ENCODE peak calls at places on chromosome 1, in ten cellular contexts. G is tibial nerve, Y is PC-3, A is left ventricle myocardium inferior, F is left lung, H is colonic mucosa, E is breast epithelium, N is uterus, T is HepG2, C is ascending aorta. B is an unnamed sample.

GRCh38 chr1:24321150-24321549 is 2.0 kb downstream of the GRHL3 start:
- DNase-seq in N (no peak), T (no peak), Y (no peak), E (no peak), F (no peak), H (no peak), C (no peak), G (no peak), A (no peak), B (no peak)

GRCh38 chr1:178362784-178363183 is 134.0 kb downstream of the CLEC20A start:
- DNase-seq in G (no peak), Y (no peak), E (no peak), N (no peak), H (no peak), C (no peak), T (no peak), F (no peak), A (no peak), B (no peak)

GRCh38 chr1:30034627-30035521 is 688.5 kb downstream of the MATN1 start:
- DNase-seq in A (no peak), G (no peak), C (peak; percentile 39), T (no peak), F (no peak), Y (peak; percentile 45), E (no peak), N (no peak), H (peak; percentile 18), B (no peak)

GRCh38 chr1:229111703-229112319 is 159.1 kb upstream of the RAB4A start:
- DNase-seq in G (no peak), E (no peak), Y (no peak), A (no peak), C (no peak), H (no peak), T (peak; percentile 41), F (no peak), N (no peak), B (no peak)

GRCh38 chr1:18337757-18338156 is 143.0 kb upstream of the KLHDC7A start:
- DNase-seq in C (no peak), N (no peak), A (no peak), F (no peak), G (no peak), E (no peak), Y (no peak), H (no peak), T (no peak), B (no peak)

GRCh38 chr1:28577052-28577678 is 14.9 kb upstream of the RAB42 start:
- DNase-seq in C (no peak), A (no peak), N (no peak), Y (no peak), F (no peak), H (no peak), T (peak; percentile 25), E (no peak), G (no peak), B (no peak)

GRCh38 chr1:29417971-29418370 is 181.6 kb downstream of the PTPRU start:
- DNase-seq in H (no peak), N (no peak), F (no peak), E (no peak), C (no peak), T (no peak), G (no peak), Y (no peak), A (no peak), B (no peak)

GRCh38 chr1:95116666-95117206 is 419 bp upstream of the TLCD4 start:
- DNase-seq in A (peak; percentile 52), Y (peak; percentile 83), E (peak; percentile 38), C (peak; percentile 79), T (peak; percentile 77), G (no peak), H (peak; percentile 85), N (peak; percentile 64), F (peak; percentile 49), B (no peak)

GRCh38 chr1:199279872-199280649 is 641.2 kb downstream of the PTPRC start:
- DNase-seq in N (no peak), C (no peak), H (no peak), G (no peak), T (no peak), Y (no peak), F (no peak), E (no peak), A (no peak), B (no peak)

GRCh38 chr1:15617874-15618684 is 821 bp downstream of the DDI2 start:
- DNase-seq in C (no peak), T (peak; percentile 74), A (peak; percentile 32), F (no peak), N (no peak), G (no peak), E (peak; percentile 43), Y (peak; percentile 75), H (peak; percentile 57), B (no peak)

GRCh38 chr1:156006666-156007376 is 13.9 kb downstream of the SSR2 start:
- DNase-seq in C (no peak), G (no peak), F (no peak), E (peak; percentile 65), H (no peak), T (no peak), N (no peak), Y (peak; percentile 58), A (no peak), B (no peak)

GRCh38 chr1:156004843-156005593 is 15.7 kb downstream of the SSR2 start:
- DNase-seq in H (peak; percentile 84), E (peak; percentile 48), Y (no peak), F (no peak), T (no peak), N (no peak), C (no peak), A (no peak), G (no peak), B (no peak)

GRCh38 chr1:156001021-156001681 is 19.6 kb downstream of the SSR2 start:
- DNase-seq in E (no peak), G (no peak), Y (no peak), T (peak; percentile 80), F (no peak), N (no peak), A (no peak), C (no peak), H (peak; percentile 40), B (no peak)

GRCh38 chr1:156002182-156002911 is 18.4 kb downstream of the SSR2 start:
- DNase-seq in H (peak; percentile 72), Y (no peak), N (no peak), G (no peak), F (no peak), A (no peak), C (no peak), T (no peak), E (no peak), B (no peak)

GRCh38 chr1:156001682-156002171 is 19.0 kb downstream of the SSR2 start:
- DNase-seq in N (no peak), T (no peak), Y (no peak), F (no peak), E (no peak), C (no peak), H (peak; percentile 62), G (no peak), A (no peak), B (no peak)
- H3K27ac ChIP-seq in N (no peak overlapping the region), T (peak overlapping the region; percentile 48), Y (no peak overlapping the region), F (peak overlapping the region; percentile 29), E (peak overlapping the region; percentile 54), C (no peak overlapping the region), H (peak overlapping the region; percentile 81), G (no peak overlapping the region), A (no peak overlapping the region), B (no peak overlapping the region)

DNA sequence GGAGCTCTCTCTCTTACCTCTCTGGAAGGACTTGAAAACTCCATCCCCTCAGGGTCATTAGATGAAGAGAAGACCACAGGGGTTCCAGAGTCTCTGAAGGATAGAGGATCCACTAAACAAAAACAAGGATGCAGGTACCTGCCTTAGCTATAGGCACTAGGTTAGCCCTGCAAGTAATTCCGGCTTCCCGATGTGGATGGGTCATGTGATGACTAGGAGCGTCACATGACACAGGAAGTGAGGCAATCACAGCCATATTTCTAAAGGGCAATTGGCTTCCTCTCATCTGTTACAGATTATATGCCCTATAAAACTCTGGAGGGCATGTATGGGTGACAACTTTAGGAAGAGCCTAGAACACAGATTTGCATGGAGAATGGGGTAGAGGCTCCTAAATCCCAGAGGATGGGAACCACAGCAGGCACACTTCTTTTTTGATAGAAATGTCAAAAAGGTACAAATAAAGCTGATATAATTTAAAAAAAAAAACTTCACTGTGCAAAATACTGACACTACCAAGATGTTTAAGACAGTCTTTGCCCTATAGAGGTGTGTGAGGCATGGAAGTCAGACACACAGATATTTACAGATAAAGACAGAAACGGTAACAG is 14.1 kb downstream of the ENTREP3 start:
- DNase-seq in G (peak; percentile 65), E (peak; percentile 74), T (peak; percentile 80), C (peak; percentile 87), Y (peak; percentile 89), H (peak; percentile 90), N (peak; percentile 80), F (no peak), A (peak; percentile 41), B (peak; percentile 59)
- H3K4me3 ChIP-seq in G (no peak overlapping the region), E (peak overlapping the region; percentile 63), T (peak overlapping the region; percentile 48), C (peak overlapping the region; percentile 54), Y (peak overlapping the region; percentile 47), H (peak overlapping the region; percentile 34), N (peak overlapping the region; percentile 33), F (peak overlapping the region; percentile 49), A (peak overlapping the region; percentile 63), B (peak overlapping the region; percentile 61)

DNA sequence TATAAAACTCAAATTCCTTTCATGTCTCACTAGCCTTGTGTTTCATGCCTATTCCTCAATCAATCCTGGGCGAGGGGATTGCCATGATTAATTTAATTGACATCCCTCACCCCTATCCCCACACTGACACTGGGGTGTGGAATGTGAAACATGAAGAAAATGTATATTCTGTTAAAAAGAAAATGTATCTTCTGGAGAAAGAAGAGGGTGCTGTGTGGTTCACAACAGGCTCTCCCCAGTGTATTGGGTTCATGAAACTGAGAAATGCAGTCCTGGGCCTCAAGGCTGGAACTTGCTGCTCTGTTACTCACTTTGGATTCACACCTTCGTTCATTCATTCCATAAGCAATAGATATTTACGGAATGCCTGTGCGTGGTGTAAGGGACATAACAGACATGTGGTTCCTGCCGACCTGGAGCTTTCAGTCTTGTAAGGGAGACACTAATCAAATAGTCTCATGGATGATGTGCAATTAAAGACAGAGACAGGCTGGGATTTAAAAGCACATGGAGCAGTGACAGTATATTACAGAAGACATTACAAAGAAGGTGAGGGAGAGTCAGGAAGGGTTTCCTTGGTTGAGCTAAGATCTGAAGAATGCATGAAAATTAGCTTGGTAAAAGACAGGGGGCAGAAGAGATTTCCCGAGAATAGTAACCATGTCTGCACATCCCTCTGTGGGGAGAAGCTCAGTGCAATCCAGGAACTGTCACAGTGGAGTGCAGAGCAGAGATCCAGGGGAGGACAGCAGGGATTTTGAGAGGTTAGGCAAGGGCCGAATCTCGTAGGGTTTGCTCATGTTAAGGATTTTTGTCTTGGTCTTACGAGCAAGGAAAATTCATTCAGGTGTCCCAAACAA is 32.2 kb downstream of the SERTAD4 start:
- DNase-seq in F (no peak), N (no peak), Y (no peak), H (no peak), G (no peak), A (no peak), C (no peak), E (no peak), T (no peak), B (no peak)
- TF ChIP-seq CTCF in F (no peak), N (no peak), Y (peak; percentile 41), H (no peak), G (no peak), A (peak; percentile 29), C (peak; percentile 6), E (no peak), T (no peak), B (peak; percentile 36)

DNA sequence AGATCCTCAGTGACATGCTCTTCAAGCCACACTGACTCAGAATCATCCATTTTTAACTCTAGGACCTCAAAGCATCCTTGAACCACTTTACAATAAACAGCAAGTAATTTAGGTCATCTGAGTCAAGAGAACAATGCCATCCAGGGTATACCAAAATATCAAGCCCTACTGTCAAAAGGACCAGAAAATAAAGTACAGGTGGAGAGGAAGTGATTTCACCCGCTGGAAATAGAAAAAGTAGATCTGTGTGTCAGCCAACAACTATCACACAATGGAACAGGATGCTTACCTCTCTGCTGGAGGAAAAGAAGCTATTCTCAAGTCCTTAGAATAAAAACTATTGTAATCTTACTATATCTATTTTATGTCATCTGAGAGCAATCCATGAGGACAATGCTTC is 37.0 kb downstream of the RERE start:
- DNase-seq in Y (no peak), T (no peak), A (no peak), H (no peak), G (no peak), C (no peak), E (no peak), N (no peak), F (no peak), B (no peak)
- H3K27ac ChIP-seq in Y (no peak overlapping the region), T (no peak overlapping the region), A (peak overlapping the region; percentile 47), H (no peak overlapping the region), G (no peak overlapping the region), C (no peak overlapping the region), E (no peak overlapping the region), N (no peak overlapping the region), F (no peak overlapping the region), B (no peak overlapping the region)

B was measured in AG04450.